ENCODE peak calls at places on chromosomes 5 and 9, in four cellular contexts. P, Y, E and S are unnamed samples.
A peak's percentile ranks its signal among the peaks of the same experiment; 100 is the strongest.

GRCh38 chr9:124531115-124531514 is 23.9 kb upstream of the NR5A1 start:
- DNase-seq in P (no peak), E (no peak), Y (no peak), S (no peak)

GRCh38 chr5:59749782-59750520 is 143.6 kb downstream of the PDE4D start:
- DNase-seq in P (no peak), Y (no peak), E (no peak), S (no peak)

GRCh38 chr5:74629326-74629725 is 11.2 kb downstream of the ENC1 start:
- DNase-seq in E (no peak), P (no peak), Y (no peak), S (no peak)

GRCh38 chr9:94787268-94787667 is 60.8 kb downstream of the AOPEP start:
- DNase-seq in E (no peak), P (no peak), Y (no peak), S (no peak)

GRCh38 chr9:26684029-26684428 is 208.6 kb downstream of the CAAP1 start:
- DNase-seq in E (no peak), P (no peak), Y (no peak), S (no peak)

GRCh38 chr9:93261281-93261680 is 77.3 kb downstream of the WNK2 start:
- DNase-seq in E (no peak), P (no peak), Y (no peak), S (no peak)

GRCh38 chr5:176454724-176455394 is 6.7 kb downstream of the FAF2 start:
- DNase-seq in E (no peak), P (no peak), Y (no peak), S (no peak)

GRCh38 chr5:173256800-173257199 is 21.8 kb upstream of the NKX2-5 start:
- DNase-seq in P (peak; percentile 75), E (no peak), Y (no peak), S (peak; percentile 44)